ENCODE peak calls at places on chromosomes 12 and 14, in seven cellular contexts. W is AG04450, H is brain microvascular endothelial cell, M is kidney epithelial cell, N is NT2/D1, T is MG63, L is body of pancreas. P is an unnamed sample.

GRCh38 chr12:69688496-69689427 is 10.3 kb downstream of the BEST3 start:
- DNase-seq in W (peak; percentile 51), H (peak; percentile 96), M (peak; percentile 94), N (peak; percentile 69), T (peak; percentile 99), L (peak; percentile 29), P (peak; percentile 76)

GRCh38 chr14:65156568-65157366 is 54.5 kb upstream of the MAX start:
- DNase-seq in W (peak; percentile 34), H (peak; percentile 20), M (no peak), N (no peak), T (peak; percentile 66), L (no peak), P (peak; percentile 80)

GRCh38 chr14:20970647-20970982 is 15.3 kb downstream of the RNASE2 start:
- DNase-seq in W (no peak), H (no peak), M (no peak), N (no peak), T (no peak), L (no peak), P (no peak)

GRCh38 chr12:24109381-24110039 is 160.0 kb upstream of the SOX5 start:
- DNase-seq in W (no peak), H (no peak), M (no peak), N (peak; percentile 15), T (no peak), L (no peak), P (no peak)

GRCh38 chr14:21520718-21521117 is 5.4 kb downstream of the SALL2 start:
- DNase-seq in W (no peak), H (no peak), M (no peak), N (no peak), T (no peak), L (no peak), P (no peak)

GRCh38 chr14:73136085-73136386 is 271 bp upstream of the PSEN1 start:
- DNase-seq in W (no peak), H (no peak), M (no peak), N (no peak), T (no peak), L (no peak), P (no peak)

GRCh38 chr14:50320279-50320678 is 8.2 kb downstream of the DMAC2L start:
- DNase-seq in W (no peak), H (peak; percentile 71), M (no peak), N (no peak), T (no peak), L (no peak), P (no peak)

GRCh38 chr14:61154606-61155005 is 126.5 kb downstream of the TMEM30B start:
- DNase-seq in W (no peak), H (no peak), M (no peak), N (no peak), T (no peak), L (no peak), P (no peak)

GRCh38 chr12:46602474-46602873 is 223.3 kb downstream of the SLC38A4 start:
- DNase-seq in W (no peak), H (no peak), M (no peak), N (no peak), T (no peak), L (no peak), P (no peak)

GRCh38 chr14:103973354-103973753 is 31.0 kb upstream of the RD3L start:
- DNase-seq in W (no peak), H (no peak), M (no peak), N (no peak), T (no peak), L (no peak), P (no peak)

GRCh38 chr12:81300454-81300853 is 222.6 kb downstream of the ACSS3 start:
- DNase-seq in W (no peak), H (no peak), M (peak; percentile 7), N (no peak), T (no peak), L (no peak), P (no peak)

GRCh38 chr12:103884316-103884715 is 43.3 kb upstream of the NT5DC3 start:
- DNase-seq in W (peak; percentile 45), H (peak; percentile 33), M (no peak), N (no peak), T (no peak), L (no peak), P (no peak)

GRCh38 chr12:27826076-27826475 is 46.0 kb upstream of the MANSC4 start:
- DNase-seq in W (no peak), H (no peak), M (no peak), N (no peak), T (no peak), L (no peak), P (no peak)

GRCh38 chr12:7089196-7089871 is 2.9 kb downstream of the C1R start:
- DNase-seq in W (no peak), H (no peak), M (no peak), N (no peak), T (no peak), L (no peak), P (no peak)
- H3K4me3 ChIP-seq in W (no peak overlapping the region), H (no peak overlapping the region), M (no peak overlapping the region), N (no peak overlapping the region), T (no peak overlapping the region), L (no peak overlapping the region), P (peak overlapping the region; percentile 57)

DNA sequence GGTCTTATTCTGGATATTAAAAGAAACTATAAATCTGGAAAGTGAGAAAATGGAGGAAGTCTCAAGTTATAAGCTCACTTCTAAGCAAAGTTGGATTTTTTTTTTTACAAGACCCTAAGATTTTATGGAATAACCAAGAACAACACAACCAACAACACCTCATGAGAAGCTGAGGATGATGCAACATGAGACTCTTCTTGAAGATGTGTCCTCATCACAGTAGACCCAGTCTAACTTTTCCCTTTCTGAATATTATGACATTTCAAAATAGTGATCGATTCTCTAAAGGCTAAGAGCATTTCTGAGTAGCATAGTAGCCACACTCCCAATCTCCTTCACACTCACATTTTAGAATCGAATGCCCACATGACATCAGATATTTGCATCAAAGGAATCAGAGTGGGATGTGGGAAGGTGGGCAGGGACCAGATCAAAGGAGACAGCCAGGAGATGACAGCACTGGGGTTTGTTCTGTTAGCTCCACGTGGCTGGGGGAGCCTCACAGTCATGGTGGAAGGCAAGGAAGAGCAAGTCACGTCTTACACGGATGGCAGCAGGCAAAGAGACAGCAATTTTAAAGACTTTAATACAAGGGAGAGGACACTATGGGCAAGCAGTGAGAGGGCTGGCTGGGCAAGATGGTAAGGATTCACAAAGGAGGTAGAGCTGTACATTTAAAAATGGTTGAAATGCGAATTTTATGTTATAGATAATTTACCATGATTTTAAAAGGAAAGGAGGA is 90.7 kb upstream of the MYL2 start:
- DNase-seq in W (no peak), H (no peak), M (no peak), N (no peak), T (no peak), L (no peak), P (no peak)
- H3K27me3 ChIP-seq in W (no peaks in the 10 kb centered on the region), H (no peaks in the 10 kb centered on the region), M (no peaks in the 10 kb centered on the region), N (peaks cover 3% of the 10 kb centered on the region), T (peaks cover 15% of the 10 kb centered on the region), L (no peaks in the 10 kb centered on the region), P (no peaks in the 10 kb centered on the region)

DNA sequence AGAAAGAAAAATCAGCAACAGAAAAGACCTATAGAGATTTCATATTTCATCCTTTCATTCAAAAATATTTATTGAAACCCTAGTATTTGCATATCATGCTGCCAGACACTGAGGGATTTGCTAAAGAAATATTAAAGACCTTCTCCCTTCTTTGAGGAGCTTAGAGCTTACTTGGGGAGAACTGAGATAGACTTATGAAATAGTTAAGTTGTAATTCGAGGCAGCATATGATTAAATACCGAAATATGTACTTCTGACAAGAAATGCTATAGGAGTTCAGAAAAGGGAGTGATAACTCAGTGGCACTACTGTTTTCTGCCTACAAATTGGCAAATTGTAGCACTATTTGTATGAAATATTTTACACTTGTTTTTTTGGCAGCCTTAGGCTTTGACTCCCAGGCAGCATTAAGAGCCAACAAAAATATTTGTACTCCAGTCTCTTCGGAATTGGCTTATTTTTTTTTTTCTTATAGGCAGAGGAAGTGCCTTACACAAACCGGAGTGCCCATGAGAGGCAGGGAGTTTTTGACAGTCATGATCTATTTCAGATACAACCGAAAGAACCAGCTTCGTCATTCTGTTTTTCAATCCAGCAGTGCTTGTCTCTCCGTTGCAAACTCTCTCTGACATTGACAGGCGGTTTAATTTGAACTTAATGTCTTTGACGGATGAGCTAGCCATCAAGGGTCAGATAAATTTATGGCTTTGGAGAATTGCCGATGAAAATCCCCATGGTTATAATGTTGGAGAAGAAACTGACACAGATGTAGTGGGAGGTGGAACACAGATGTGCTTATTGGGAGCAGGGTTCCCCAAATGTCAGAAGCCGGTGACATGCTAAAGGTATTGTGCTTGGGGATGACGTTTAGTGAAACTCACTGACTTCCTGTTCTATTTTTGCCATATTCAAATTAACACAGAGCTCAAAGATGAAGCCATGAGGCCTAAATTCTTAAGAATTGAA is 59.4 kb downstream of the PLXNC1 start:
- DNase-seq in W (no peak), H (peak; percentile 20), M (no peak), N (no peak), T (peak; percentile 25), L (no peak), P (no peak)
- H3K4me3 ChIP-seq in W (no peak overlapping the region), H (no peak overlapping the region), M (no peak overlapping the region), N (no peak overlapping the region), T (no peak overlapping the region), L (no peak overlapping the region), P (peak overlapping the region; percentile 37)

GRCh38 chr14:101334656-101335055 is 226.6 kb upstream of the DIO3 start:
- DNase-seq in W (no peak), H (no peak), M (no peak), N (no peak), T (no peak), L (no peak), P (no peak)

GRCh38 chr14:101336203-101336602 is 225.1 kb upstream of the DIO3 start:
- DNase-seq in W (no peak), H (no peak), M (no peak), N (no peak), T (no peak), L (no peak), P (no peak)

GRCh38 chr14:101335061-101335661 is 226.1 kb upstream of the DIO3 start:
- DNase-seq in W (no peak), H (no peak), M (no peak), N (no peak), T (no peak), L (no peak), P (no peak)

GRCh38 chr14:101333335-101334280 is 227.7 kb upstream of the DIO3 start:
- DNase-seq in W (no peak), H (no peak), M (no peak), N (no peak), T (peak; percentile 43), L (no peak), P (no peak)

DNA sequence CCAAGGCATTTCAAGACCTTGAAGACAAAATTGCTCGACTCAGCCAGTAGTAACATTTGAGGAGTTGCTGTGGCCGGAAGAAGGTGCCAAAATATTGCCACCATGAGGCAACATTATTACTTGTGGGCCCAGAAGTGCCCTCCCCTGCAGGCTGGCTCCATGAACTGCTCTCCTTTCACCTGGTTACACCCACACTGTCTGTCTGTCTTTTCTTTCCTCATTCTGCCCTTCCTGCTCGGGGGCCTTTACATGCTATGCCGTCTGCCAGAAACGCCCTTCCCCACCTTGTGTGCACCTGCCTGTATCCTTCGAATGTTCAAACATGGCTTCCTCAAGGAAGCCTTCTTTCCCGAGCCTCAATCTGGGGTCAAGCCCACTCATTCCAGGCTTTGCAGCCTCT is 224.2 kb upstream of the DIO3 start:
- DNase-seq in W (no peak), H (no peak), M (no peak), N (no peak), T (no peak), L (no peak), P (no peak)
- H3K27me3 ChIP-seq in W (peaks cover 2% of the 10 kb centered on the region), H (no peaks in the 10 kb centered on the region), M (no peaks in the 10 kb centered on the region), N (no peaks in the 10 kb centered on the region), T (no peaks in the 10 kb centered on the region), L (no peaks in the 10 kb centered on the region), P (no peaks in the 10 kb centered on the region)

P was measured in tibial artery.